ENCODE peak calls at places on chromosomes 2 and 18, in ten cellular contexts. N is A549; H is natural killer cell; O is HepG2; G is pancreas; R is activated CD8-positive, alpha-beta T cell treated with anti-CD3 and anti-CD28 coated beads for 36 hours; K is RWPE2; X is foreskin keratinocyte; W is CD4-positive, alpha-beta T cell; T is IMR-90. M is an unnamed sample.

GRCh38 chr18:10454800-10455550 is 540 bp downstream of the APCDD1 start:
- ATAC-seq in N (peak), H (no peak), O (peak), G (peak), R (peak), K (peak), X (peak), W (no peak), T (peak), M (peak)

GRCh38 chr18:49486617-49486958 is 446 bp downstream of the C18orf32 start:
- ATAC-seq in N (peak), H (peak), O (peak), G (peak), R (peak), K (no peak), X (peak), W (peak), T (peak), M (peak)

GRCh38 chr2:42562474-42563144 is 5.8 kb upstream of the MTA3 start:
- ATAC-seq in N (no peak), H (no peak), O (peak), G (peak), R (no peak), K (peak), X (peak), W (no peak), T (no peak), M (no peak)

GRCh38 chr2:219570194-219570923 is 980 bp downstream of the OBSL1 start:
- ATAC-seq in N (peak), H (no peak), O (peak), G (peak), R (peak), K (peak), X (peak), W (no peak), T (peak), M (peak)

GRCh38 chr2:13114391-13114790 is 397.7 kb downstream of the TRIB2 start:
- ATAC-seq in N (no peak), H (no peak), O (no peak), G (peak), R (no peak), K (no peak), X (peak), W (no peak), T (no peak), M (no peak)

GRCh38 chr2:117980783-117981676 is 32.8 kb downstream of the CCDC93 start:
- ATAC-seq in N (peak), H (no peak), O (no peak), G (peak), R (no peak), K (peak), X (peak), W (no peak), T (peak), M (peak)

GRCh38 chr18:62505669-62506494 is 16.9 kb upstream of the ZCCHC2 start:
- ATAC-seq in N (peak), H (peak), O (no peak), G (peak), R (peak), K (no peak), X (peak), W (peak), T (no peak), M (no peak)

GRCh38 chr18:3985664-3986063 is 469.4 kb downstream of the DLGAP1 start:
- ATAC-seq in N (no peak), H (no peak), O (no peak), G (no peak), R (no peak), K (peak), X (peak), W (no peak), T (peak), M (no peak)

GRCh38 chr2:227748079-227748478 is 2.4 kb downstream of the SCYGR8 start:
- ATAC-seq in N (peak), H (no peak), O (peak), G (no peak), R (no peak), K (no peak), X (peak), W (no peak), T (no peak), M (no peak)

GRCh38 chr2:109468893-109469292 is 144.9 kb downstream of the SEPTIN10 start:
- ATAC-seq in N (no peak), H (no peak), O (no peak), G (no peak), R (no peak), K (no peak), X (no peak), W (no peak), T (no peak), M (no peak)

GRCh38 chr2:71223767-71224333 is 3.1 kb downstream of the PAIP2B start:
- ATAC-seq in N (peak), H (no peak), O (peak), G (no peak), R (no peak), K (no peak), X (no peak), W (no peak), T (no peak), M (no peak)

GRCh38 chr2:9768388-9768787 is 74.9 kb upstream of the TAF1B start:
- ATAC-seq in N (no peak), H (no peak), O (peak), G (peak), R (no peak), K (no peak), X (peak), W (no peak), T (no peak), M (no peak)
- TF ChIP-seq CTCF in N (no peak), H (no peak), O (peak), G (peak), R (no peak), K (no peak), X (peak), W (no peak), T (peak), M (no peak)

GRCh38 chr18:78878335-78878734 is 101.3 kb upstream of the SALL3 start:
- ATAC-seq in N (no peak), H (no peak), O (no peak), G (no peak), R (no peak), K (no peak), X (no peak), W (no peak), T (no peak), M (no peak)

GRCh38 chr18:78875998-78876650 is 103.5 kb upstream of the SALL3 start:
- ATAC-seq in N (no peak), H (no peak), O (no peak), G (no peak), R (no peak), K (no peak), X (no peak), W (no peak), T (no peak), M (no peak)

GRCh38 chr18:78876868-78877267 is 102.8 kb upstream of the SALL3 start:
- ATAC-seq in N (no peak), H (no peak), O (no peak), G (no peak), R (no peak), K (no peak), X (no peak), W (no peak), T (no peak), M (no peak)

GRCh38 chr18:78873916-78874505 is 105.6 kb upstream of the SALL3 start:
- ATAC-seq in N (no peak), H (no peak), O (no peak), G (no peak), R (no peak), K (peak), X (no peak), W (no peak), T (no peak), M (no peak)

GRCh38 chr18:78875268-78875997 is 104.2 kb upstream of the SALL3 start:
- ATAC-seq in N (peak), H (no peak), O (peak), G (peak), R (no peak), K (no peak), X (no peak), W (no peak), T (no peak), M (no peak)
- TF ChIP-seq CTCF in N (peak), H (peak), O (peak), G (peak), R (peak), K (peak), X (peak), W (peak), T (no peak), M (no peak)

GRCh38 chr2:216219866-216220265 is 110.7 kb downstream of the XRCC5 start:
- ATAC-seq in N (no peak), H (no peak), O (no peak), G (no peak), R (no peak), K (no peak), X (no peak), W (no peak), T (no peak), M (no peak)

GRCh38 chr2:216217904-216218260 is 108.7 kb downstream of the XRCC5 start:
- ATAC-seq in N (no peak), H (no peak), O (no peak), G (no peak), R (no peak), K (no peak), X (no peak), W (no peak), T (no peak), M (no peak)

GRCh38 chr2:216216951-216217903 is 108.1 kb downstream of the XRCC5 start:
- ATAC-seq in N (peak), H (no peak), O (no peak), G (no peak), R (peak), K (peak), X (peak), W (no peak), T (peak), M (no peak)

GRCh38 chr2:216214768-216215167 is 105.6 kb downstream of the XRCC5 start:
- ATAC-seq in N (no peak), H (no peak), O (no peak), G (no peak), R (no peak), K (peak), X (no peak), W (no peak), T (no peak), M (no peak)

DNA sequence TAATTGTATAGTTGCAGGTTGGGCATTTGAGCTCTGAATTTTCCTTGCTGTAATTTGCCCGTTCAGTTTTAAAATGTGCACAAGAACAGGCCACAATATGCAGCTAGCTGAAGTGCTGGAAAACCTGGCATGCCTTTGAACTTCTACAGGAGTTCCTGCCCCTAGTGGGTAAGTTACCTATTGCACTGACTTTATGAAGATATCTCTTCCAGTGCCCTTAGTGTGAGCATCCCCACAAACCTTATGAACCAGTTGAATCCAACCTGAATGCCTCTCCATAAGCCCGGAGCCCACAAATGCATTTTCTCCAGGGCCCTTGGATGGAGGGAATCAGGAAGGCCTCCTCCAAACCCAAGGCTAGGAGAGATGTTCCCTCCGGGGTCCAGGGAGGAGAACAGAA is 106.8 kb downstream of the XRCC5 start:
- ATAC-seq in N (peak), H (no peak), O (peak), G (peak), R (peak), K (peak), X (peak), W (no peak), T (peak), M (no peak)
- TF ChIP-seq CTCF in N (peak), H (peak), O (peak), G (peak), R (peak), K (peak), X (peak), W (no peak), T (peak), M (peak)

GRCh38 chr2:73291461-73292315 is 1.7 kb downstream of the EGR4 start:
- ATAC-seq in N (peak), H (no peak), O (peak), G (peak), R (peak), K (peak), X (peak), W (peak), T (peak), M (peak)

GRCh38 chr2:73289304-73289703 is 4.0 kb downstream of the EGR4 start:
- ATAC-seq in N (no peak), H (no peak), O (no peak), G (no peak), R (no peak), K (no peak), X (no peak), W (no peak), T (no peak), M (no peak)

GRCh38 chr2:73292316-73292905 is 937 bp downstream of the EGR4 start:
- ATAC-seq in N (peak), H (no peak), O (peak), G (no peak), R (no peak), K (no peak), X (no peak), W (no peak), T (no peak), M (no peak)

GRCh38 chr2:73291093-73291460 is 2.3 kb downstream of the EGR4 start:
- ATAC-seq in N (peak), H (no peak), O (peak), G (peak), R (peak), K (peak), X (peak), W (peak), T (peak), M (peak)

GRCh38 chr2:73290049-73290839 is 3.1 kb downstream of the EGR4 start:
- ATAC-seq in N (peak), H (no peak), O (peak), G (peak), R (no peak), K (peak), X (peak), W (no peak), T (no peak), M (no peak)
- TF ChIP-seq CTCF in N (peak), H (peak), O (peak), G (peak), R (peak), K (peak), X (peak), W (peak), T (peak), M (no peak)

DNA sequence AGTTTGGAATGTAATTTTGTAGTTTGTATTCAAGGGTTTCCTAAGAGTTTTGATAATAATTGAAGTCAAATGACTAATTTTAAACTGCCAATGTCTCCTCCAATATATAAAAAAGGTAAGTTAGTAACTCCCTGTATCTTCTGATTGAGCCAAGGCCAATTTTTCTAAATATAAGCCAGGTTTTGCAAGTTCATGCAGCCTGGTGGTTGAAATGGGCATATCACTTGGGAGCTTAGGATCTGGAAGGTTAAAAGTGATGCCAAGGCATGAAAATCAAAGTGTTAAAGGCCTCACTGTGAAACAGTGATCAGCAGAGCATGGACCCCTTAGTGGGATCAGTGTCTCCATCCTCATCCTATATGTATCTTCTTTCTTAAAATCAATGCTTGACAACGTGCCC is 60.5 kb downstream of the MERTK start:
- ATAC-seq in N (no peak), H (no peak), O (no peak), G (no peak), R (no peak), K (no peak), X (no peak), W (no peak), T (no peak), M (no peak)
- TF ChIP-seq CTCF in N (no peak), H (no peak), O (no peak), G (no peak), R (no peak), K (peak), X (no peak), W (no peak), T (peak), M (no peak)

GRCh38 chr2:10481055-10481665 is 33.0 kb upstream of the ODC1 start:
- ATAC-seq in N (no peak), H (no peak), O (peak), G (no peak), R (no peak), K (no peak), X (no peak), W (no peak), T (no peak), M (no peak)

GRCh38 chr2:10478916-10479315 is 30.8 kb upstream of the ODC1 start:
- ATAC-seq in N (no peak), H (no peak), O (no peak), G (no peak), R (no peak), K (no peak), X (no peak), W (no peak), T (no peak), M (no peak)

GRCh38 chr2:10482460-10482859 is 34.3 kb upstream of the ODC1 start:
- ATAC-seq in N (no peak), H (no peak), O (peak), G (no peak), R (no peak), K (no peak), X (no peak), W (no peak), T (no peak), M (no peak)

GRCh38 chr2:10481666-10482157 is 33.6 kb upstream of the ODC1 start:
- ATAC-seq in N (no peak), H (no peak), O (peak), G (no peak), R (no peak), K (no peak), X (no peak), W (no peak), T (no peak), M (no peak)

GRCh38 chr2:10480359-10480949 is 32.3 kb upstream of the ODC1 start:
- ATAC-seq in N (no peak), H (no peak), O (no peak), G (no peak), R (no peak), K (no peak), X (no peak), W (no peak), T (no peak), M (no peak)
- TF ChIP-seq CTCF in N (no peak), H (peak), O (no peak), G (no peak), R (no peak), K (no peak), X (no peak), W (peak), T (no peak), M (no peak)

GRCh38 chr2:159968282-159968900 is 94.0 kb downstream of the PLA2R1 start:
- ATAC-seq in N (peak), H (no peak), O (peak), G (peak), R (peak), K (peak), X (peak), W (no peak), T (peak), M (no peak)
- TF ChIP-seq CTCF in N (peak), H (no peak), O (peak), G (peak), R (peak), K (peak), X (peak), W (peak), T (peak), M (no peak)